ENCODE peak calls at places on chromosomes 3 and 15, in nine cellular contexts. X is IMR-90, E is ovary, P is K562, N is body of pancreas, V is H1, S is adrenal gland, F is transverse colon, J is GM12891. K is an unnamed sample.

GRCh38 chr3:172317984-172318383 is 130.3 kb downstream of the GHSR start:
- DNase-seq in E (peak), S (peak), J (no peak), P (no peak), F (peak), V (no peak), X (peak), N (peak), K (no peak)

GRCh38 chr3:54520060-54520459 is 397.7 kb downstream of the CACNA2D3 start:
- DNase-seq in E (no peak), S (no peak), J (no peak), P (no peak), V (no peak), X (no peak), N (peak), F (no peak), K (peak)

GRCh38 chr3:24110051-24110450 is 165.0 kb downstream of the NR1D2 start:
- DNase-seq in N (no peak), E (no peak), V (no peak), J (no peak), S (no peak), P (no peak), X (no peak), F (no peak), K (no peak)

GRCh38 chr15:30878515-30878914 is 25.2 kb upstream of the FAN1 start:
- DNase-seq in N (no peak), F (no peak), P (no peak), X (no peak), J (no peak), E (no peak), S (no peak), V (no peak), K (no peak)

GRCh38 chr3:83928903-83929302 is 1029.9 kb upstream of the CADM2 start:
- DNase-seq in E (no peak), F (no peak), P (no peak), X (no peak), V (no peak), S (no peak), J (no peak), N (no peak), K (no peak)

GRCh38 chr3:57559526-57559925 is 3.5 kb downstream of the PDE12 start:
- DNase-seq in J (no peak), V (no peak), E (no peak), X (peak), P (no peak), F (no peak), N (no peak), S (no peak), K (no peak)

GRCh38 chr3:181017690-181018089 is 28.2 kb upstream of the DNAJC19 start:
- DNase-seq in P (no peak), F (no peak), V (no peak), S (no peak), E (no peak), N (no peak), J (no peak), X (no peak), K (no peak)

GRCh38 chr3:55164876-55165275 is 237.0 kb upstream of the LRTM1 start:
- DNase-seq in J (no peak), S (no peak), F (no peak), E (no peak), P (no peak), N (no peak), X (peak), V (no peak), K (no peak)

GRCh38 chr3:101940521-101940992 is 91.2 kb downstream of the NFKBIZ start:
- DNase-seq in J (no peak), E (peak), S (no peak), P (no peak), V (no peak), F (no peak), X (peak), N (peak), K (no peak)

GRCh38 chr3:24196526-24196925 is 251.4 kb downstream of the NR1D2 start:
- DNase-seq in J (no peak), X (no peak), V (no peak), P (no peak), N (no peak), F (no peak), E (no peak), S (no peak), K (no peak)

GRCh38 chr3:76570436-76571057 is 469.4 kb upstream of the ROBO2 start:
- DNase-seq in P (peak), F (no peak), N (no peak), J (no peak), V (no peak), E (no peak), S (no peak), X (peak), K (no peak)

GRCh38 chr3:59006791-59007517 is 42.9 kb downstream of the CFAP20DC start:
- DNase-seq in E (no peak), N (peak), J (no peak), S (peak), F (no peak), X (peak), P (no peak), V (no peak), K (no peak)

GRCh38 chr15:45481151-45481550 is 41.4 kb downstream of the SLC30A4 start:
- DNase-seq in V (no peak), N (no peak), E (no peak), P (no peak), X (no peak), S (no peak), F (no peak), J (no peak), K (no peak)

GRCh38 chr15:67915374-67916050 is 75.7 kb upstream of the RNU6-1 start:
- DNase-seq in S (no peak), N (peak), X (no peak), V (no peak), J (no peak), F (peak), E (peak), P (no peak), K (no peak)

GRCh38 chr3:113013593-113013992 is 22.8 kb downstream of the GTPBP8 start:
- DNase-seq in P (no peak), J (no peak), S (no peak), X (no peak), F (no peak), V (no peak), E (no peak), N (no peak), K (no peak)

GRCh38 chr3:113021471-113021870 is 30.7 kb downstream of the GTPBP8 start:
- DNase-seq in V (no peak), X (no peak), P (no peak), S (no peak), N (no peak), J (no peak), E (no peak), F (no peak), K (no peak)

GRCh38 chr3:113018461-113019181 is 27.8 kb downstream of the GTPBP8 start:
- DNase-seq in E (no peak), F (no peak), J (no peak), V (no peak), X (peak), N (no peak), S (peak), P (no peak), K (no peak)

DNA sequence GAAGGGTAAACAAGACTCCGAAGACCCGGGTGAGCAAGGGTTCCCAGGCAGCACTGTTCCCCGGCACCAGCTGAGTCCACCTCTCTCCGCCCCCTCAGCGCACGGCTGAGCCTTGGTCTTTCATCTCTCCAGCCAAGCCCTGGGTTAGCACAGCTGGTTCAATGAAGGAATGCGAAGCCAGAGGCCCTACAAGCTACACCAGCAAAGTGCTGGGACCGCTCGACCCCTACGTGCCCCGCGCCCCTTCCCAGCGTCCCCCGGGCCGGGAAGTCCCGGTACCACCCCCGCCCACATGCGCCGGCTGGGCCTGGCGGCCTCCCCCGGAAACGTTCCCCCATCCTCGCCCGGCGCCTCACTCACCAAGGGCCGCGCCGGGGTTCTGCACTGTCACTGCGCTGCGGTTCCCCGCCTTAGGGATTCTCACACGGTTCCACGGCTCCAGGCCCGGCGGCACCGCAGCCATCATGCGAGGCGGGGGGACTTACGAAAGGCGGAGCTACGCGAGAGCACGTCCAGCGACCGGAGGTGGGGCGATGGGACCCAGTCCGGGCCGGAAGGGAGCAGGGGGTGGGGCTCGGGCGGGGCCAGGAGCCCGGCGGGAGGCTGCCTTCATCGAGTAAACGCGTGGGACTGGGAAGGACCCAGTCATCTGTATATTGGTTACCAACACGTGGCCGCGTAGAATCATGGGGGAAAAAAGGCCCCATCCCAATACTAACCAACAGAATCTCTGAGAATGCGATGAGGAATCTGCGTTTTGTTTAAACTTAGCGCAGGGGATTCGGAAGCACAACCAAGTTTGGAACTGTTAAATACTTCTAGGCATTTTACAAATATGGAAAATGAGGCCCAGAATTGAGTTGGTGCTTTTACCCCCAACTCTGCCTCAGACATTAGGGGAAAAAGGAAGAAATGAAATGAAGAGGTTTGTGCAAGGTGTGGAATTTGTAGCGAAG is 28.7 kb downstream of the GTPBP8 start:
- DNase-seq in E (peak), V (peak), P (peak), S (peak), F (peak), N (peak), J (peak), X (peak), K (peak)
- TF ChIP-seq POLR2A in E (peak), V (peak), P (peak), S (peak), F (peak), N (peak), J (peak), X (peak), K (no peak)

GRCh38 chr3:187739561-187740445 is 5.5 kb downstream of the BCL6 start:
- DNase-seq in E (peak), N (peak), V (no peak), J (peak), F (peak), S (peak), X (peak), P (peak), K (peak)

GRCh38 chr3:187742351-187743171 is 2.7 kb downstream of the BCL6 start:
- DNase-seq in P (no peak), S (peak), F (peak), X (peak), J (no peak), N (peak), E (no peak), V (no peak), K (no peak)

GRCh38 chr3:187740446-187741399 is 4.5 kb downstream of the BCL6 start:
- DNase-seq in X (peak), J (no peak), V (no peak), F (peak), N (peak), P (peak), E (peak), S (peak), K (peak)

GRCh38 chr3:187743195-187744141 is 1.8 kb downstream of the BCL6 start:
- DNase-seq in P (peak), V (no peak), X (peak), S (peak), N (peak), E (peak), F (peak), J (no peak), K (no peak)

DNA sequence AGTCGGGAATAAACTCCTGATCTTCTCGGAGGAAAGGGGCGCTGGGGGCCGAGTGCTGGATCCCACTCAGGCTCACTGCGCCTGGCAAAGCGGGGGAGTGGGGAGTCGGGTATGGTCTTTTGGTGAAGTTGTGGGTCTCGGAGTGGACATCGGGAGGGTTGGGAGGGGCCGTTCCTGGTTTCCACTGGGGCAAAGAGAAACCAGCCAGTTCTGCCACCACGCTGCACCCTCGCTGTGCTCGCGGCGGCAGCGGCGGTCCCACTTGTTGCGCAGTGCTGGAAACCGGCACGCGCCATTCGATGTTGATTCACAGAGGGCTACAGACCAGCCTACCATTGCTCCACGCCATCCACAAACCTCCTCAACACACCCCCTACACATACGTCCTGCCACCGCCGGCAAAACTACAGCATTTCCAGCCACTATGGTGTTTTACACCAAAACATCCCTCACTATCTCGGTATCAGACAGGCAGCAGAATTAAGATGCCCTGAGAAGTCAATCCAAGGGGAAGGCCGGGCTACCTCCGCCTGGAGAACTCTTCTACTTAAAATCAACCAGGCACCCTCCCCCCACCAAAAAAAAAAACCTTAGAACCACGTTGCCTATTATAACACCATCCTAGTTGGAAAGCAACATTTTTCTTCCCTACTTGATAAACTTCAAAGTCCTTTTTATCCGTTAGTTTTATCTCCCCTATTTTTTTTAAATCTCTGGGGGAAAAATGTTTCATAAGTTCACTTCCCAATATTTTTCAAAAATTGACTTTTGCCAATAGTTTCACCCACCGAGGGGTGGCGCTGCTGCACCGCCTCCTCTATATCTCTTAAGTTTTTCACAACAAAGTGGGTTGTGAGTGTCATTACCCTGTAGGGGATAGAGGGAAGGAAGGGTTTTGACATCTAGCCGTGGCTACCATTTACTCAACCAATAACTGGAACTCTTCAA is 3.6 kb downstream of the BCL6 start:
- DNase-seq in X (peak), V (no peak), J (no peak), F (peak), S (peak), P (peak), N (peak), E (peak), K (no peak)
- TF ChIP-seq POLR2A in X (peak), V (no peak), J (no peak), F (peak), S (peak), P (no peak), N (peak), E (no peak), K (no peak)

DNA sequence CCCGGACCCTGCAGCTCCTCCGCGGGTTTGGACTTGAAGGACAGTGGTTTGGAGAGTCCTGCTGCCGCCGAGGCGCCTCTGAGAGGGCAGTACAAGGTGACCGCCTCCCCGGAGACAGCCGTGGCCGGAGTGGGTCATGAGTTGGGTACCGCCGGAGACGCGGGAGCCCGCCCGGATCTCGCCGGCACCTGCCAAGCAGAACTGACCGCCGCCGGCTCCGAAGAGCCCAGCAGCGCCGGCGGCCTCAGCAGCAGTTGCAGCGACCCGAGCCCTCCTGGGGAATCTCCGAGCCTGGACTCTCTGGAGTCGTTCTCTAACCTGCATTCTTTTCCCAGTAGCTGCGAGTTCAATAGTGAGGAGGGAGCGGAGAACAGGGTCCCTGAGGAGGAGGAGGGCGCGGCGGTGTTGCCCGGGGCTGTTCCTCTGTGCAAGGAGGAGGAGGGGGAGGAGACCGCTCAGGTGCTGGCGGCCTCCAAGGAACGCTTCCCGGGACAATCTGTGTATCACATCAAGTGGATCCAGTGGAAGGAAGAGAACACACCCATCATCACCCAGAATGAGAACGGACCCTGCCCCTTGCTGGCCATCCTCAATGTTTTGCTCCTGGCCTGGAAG is 626 bp downstream of the MINDY2 start:
- DNase-seq in F (peak), N (peak), V (no peak), X (no peak), E (no peak), S (peak), J (peak), P (peak), K (peak)
- TF ChIP-seq POLR2A in F (no peak), N (no peak), V (peak), X (no peak), E (no peak), S (no peak), J (no peak), P (no peak), K (no peak)

GRCh38 chr3:42702982-42703694 is 540 bp upstream of the HHATL start:
- DNase-seq in J (no peak), S (peak), F (no peak), X (no peak), P (no peak), E (no peak), N (no peak), V (no peak), K (no peak)

GRCh38 chr3:42700366-42701288 is 2.0 kb downstream of the HHATL start:
- DNase-seq in X (no peak), P (no peak), E (no peak), N (no peak), F (no peak), J (peak), S (peak), V (no peak), K (peak)

GRCh38 chr3:42702066-42702951 is at the start of gene HHATL:
- DNase-seq in N (no peak), E (no peak), J (peak), X (no peak), S (peak), V (no peak), F (no peak), P (peak), K (peak)

GRCh38 chr3:42699511-42699971 is 3.1 kb downstream of the HHATL start:
- DNase-seq in X (no peak), S (peak), E (no peak), P (no peak), N (no peak), V (no peak), F (no peak), J (no peak), K (peak)

DNA sequence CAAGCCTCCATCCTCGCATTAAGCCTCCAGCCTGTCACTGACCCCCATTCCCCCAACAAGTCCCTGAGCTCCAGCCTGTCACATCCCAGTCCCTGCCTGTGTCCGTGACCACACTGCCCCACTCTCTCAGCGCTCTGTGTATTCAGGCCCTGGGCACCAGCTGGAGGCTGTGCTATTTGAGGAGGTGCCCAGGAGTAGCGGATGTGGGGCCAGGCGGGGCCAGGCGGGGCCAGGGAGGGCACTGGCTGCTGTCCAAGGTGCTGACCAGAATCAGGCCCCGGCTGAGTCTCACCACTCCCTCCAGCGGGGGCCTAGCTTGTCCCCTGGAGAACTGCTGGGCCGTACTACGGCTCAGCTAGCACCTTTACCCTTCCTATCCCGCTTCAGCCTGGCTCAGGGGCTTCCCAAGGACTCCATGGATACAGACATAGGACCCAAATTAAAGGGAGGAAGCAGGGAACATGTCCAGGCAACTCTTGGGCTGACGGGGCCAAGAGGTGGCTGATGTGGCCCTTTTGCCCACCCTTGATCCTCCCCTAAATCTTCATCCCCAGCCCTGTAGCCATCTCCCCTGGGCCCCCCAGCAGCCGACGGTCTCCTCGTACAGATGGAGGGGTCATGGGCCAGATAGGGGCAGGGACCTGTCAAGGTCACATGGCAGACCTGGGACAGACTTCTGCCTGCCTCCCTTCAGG is 1.1 kb downstream of the HHATL start:
- DNase-seq in J (peak), N (peak), F (peak), V (peak), P (peak), X (no peak), E (no peak), S (peak), K (peak)
- TF ChIP-seq POLR2A in J (no peak), N (no peak), F (no peak), V (no peak), P (no peak), X (no peak), E (no peak), S (no peak), K (no peak)

DNA sequence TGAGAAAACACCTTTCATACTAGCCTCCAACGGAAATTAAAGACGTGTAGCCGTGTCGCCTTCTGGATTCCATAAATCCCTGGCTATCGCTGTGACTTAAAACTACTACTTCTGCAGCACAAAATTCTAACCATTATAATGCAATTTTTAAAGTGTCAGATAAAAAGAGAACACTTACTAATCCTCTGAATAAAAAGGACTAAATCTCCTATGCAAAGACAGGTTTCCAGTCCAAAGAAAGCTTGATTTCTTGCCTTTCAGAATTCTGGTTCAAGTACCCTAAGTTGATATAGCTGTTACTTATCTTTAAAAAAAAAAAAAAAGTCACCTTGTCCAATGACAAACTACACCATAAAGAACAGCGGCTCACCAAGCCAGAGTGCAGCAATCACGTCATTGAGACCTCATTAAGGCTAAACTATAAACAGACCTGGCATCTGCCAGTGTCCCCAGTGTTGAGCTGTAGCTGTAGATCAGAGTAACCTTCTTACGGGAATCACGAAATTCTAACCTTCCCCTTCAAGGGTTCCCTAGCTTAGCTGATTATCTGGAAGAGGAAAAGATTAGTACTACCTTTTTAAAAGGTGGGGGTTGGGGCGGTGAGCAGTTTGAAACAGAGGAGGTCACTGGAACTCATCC is 2.2 kb downstream of the ABCC5 start:
- DNase-seq in P (no peak), E (no peak), N (no peak), X (peak), S (peak), F (peak), J (no peak), V (no peak), K (no peak)
- TF ChIP-seq POLR2A in P (no peak), E (no peak), N (no peak), X (no peak), S (peak), F (peak), J (no peak), V (no peak), K (no peak)

K was measured in vagina.